ENCODE peak calls at places on chromosomes 7 and 10, in six cellular contexts. One of them, this sample, is unnamed. For H3K4me1, the result is how much of the 10 kb centered on the place peaks cover.

GRCh38 chr7:33716581-33717477 is 188.5 kb upstream of the BMPER start:
- DNase-seq in MM.1S: peak
- DNase-seq in lower lobe of right lung: no peak
- DNase-seq in transverse colon: no peak
- DNase-seq in stomach: no peak
- DNase-seq in A549: peak
- DNase-seq in this sample: no peak

GRCh38 chr7:74306737-74307469 is 17.7 kb downstream of the CLIP2 start:
- DNase-seq in MM.1S: no peak
- DNase-seq in lower lobe of right lung: no peak
- DNase-seq in transverse colon: peak
- DNase-seq in stomach: peak
- DNase-seq in A549: no peak
- DNase-seq in this sample: no peak

GRCh38 chr7:4755045-4755444 is 20.4 kb upstream of the AP5Z1 start:
- DNase-seq in MM.1S: no peak
- DNase-seq in lower lobe of right lung: no peak
- DNase-seq in transverse colon: no peak
- DNase-seq in stomach: no peak
- DNase-seq in A549: no peak
- DNase-seq in this sample: no peak

GRCh38 chr7:101119876-101120275 is 7.0 kb upstream of the SERPINE1 start:
- DNase-seq in MM.1S: no peak
- DNase-seq in lower lobe of right lung: no peak
- DNase-seq in transverse colon: no peak
- DNase-seq in stomach: no peak
- DNase-seq in A549: no peak
- DNase-seq in this sample: no peak

GRCh38 chr10:79331709-79332108 is 15.6 kb upstream of the PPIF start:
- DNase-seq in MM.1S: no peak
- DNase-seq in lower lobe of right lung: peak
- DNase-seq in transverse colon: no peak
- DNase-seq in stomach: no peak
- DNase-seq in A549: peak
- DNase-seq in this sample: no peak

GRCh38 chr7:30851651-30852359 is 59.8 kb upstream of the AQP1 start:
- DNase-seq in MM.1S: no peak
- DNase-seq in lower lobe of right lung: no peak
- DNase-seq in transverse colon: no peak
- DNase-seq in stomach: no peak
- DNase-seq in A549: no peak
- DNase-seq in this sample: peak

GRCh38 chr7:5215313-5215712 is 25.3 kb downstream of the WIPI2 start:
- DNase-seq in MM.1S: no peak
- DNase-seq in lower lobe of right lung: no peak
- DNase-seq in transverse colon: no peak
- DNase-seq in stomach: no peak
- DNase-seq in A549: no peak
- DNase-seq in this sample: no peak

GRCh38 chr7:322111-322671 is 32.2 kb downstream of the FOXL3 start:
- DNase-seq in MM.1S: peak
- DNase-seq in lower lobe of right lung: peak
- DNase-seq in transverse colon: peak
- DNase-seq in stomach: peak
- DNase-seq in A549: peak
- DNase-seq in this sample: no peak

GRCh38 chr10:99993994-99994689 is 15.6 kb downstream of the DNMBP start:
- DNase-seq in MM.1S: no peak
- DNase-seq in lower lobe of right lung: peak
- DNase-seq in transverse colon: peak
- DNase-seq in stomach: peak
- DNase-seq in A549: no peak
- DNase-seq in this sample: peak

GRCh38 chr10:89869180-89869579 is 167.8 kb downstream of the KIF20B start:
- DNase-seq in MM.1S: no peak
- DNase-seq in lower lobe of right lung: no peak
- DNase-seq in transverse colon: no peak
- DNase-seq in stomach: no peak
- DNase-seq in A549: no peak
- DNase-seq in this sample: no peak

GRCh38 chr10:43040482-43041256 is 36.2 kb upstream of the RET start:
- DNase-seq in MM.1S: no peak
- DNase-seq in lower lobe of right lung: peak
- DNase-seq in transverse colon: no peak
- DNase-seq in stomach: peak
- DNase-seq in A549: no peak
- DNase-seq in this sample: no peak

GRCh38 chr10:110852897-110853296 is 18.8 kb upstream of the PDCD4 start:
- DNase-seq in MM.1S: no peak
- DNase-seq in lower lobe of right lung: no peak
- DNase-seq in transverse colon: no peak
- DNase-seq in stomach: no peak
- DNase-seq in A549: no peak
- DNase-seq in this sample: no peak

GRCh38 chr10:47027812-47028260 is 116.6 kb downstream of the PTPN20 start:
- DNase-seq in MM.1S: no peak
- DNase-seq in lower lobe of right lung: no peak
- DNase-seq in transverse colon: no peak
- DNase-seq in stomach: peak
- DNase-seq in A549: no peak
- DNase-seq in this sample: peak

GRCh38 chr10:63346015-63346441 is 119.7 kb downstream of the JMJD1C start:
- DNase-seq in MM.1S: no peak
- DNase-seq in lower lobe of right lung: no peak
- DNase-seq in transverse colon: no peak
- DNase-seq in stomach: no peak
- DNase-seq in A549: peak
- DNase-seq in this sample: no peak

DNA sequence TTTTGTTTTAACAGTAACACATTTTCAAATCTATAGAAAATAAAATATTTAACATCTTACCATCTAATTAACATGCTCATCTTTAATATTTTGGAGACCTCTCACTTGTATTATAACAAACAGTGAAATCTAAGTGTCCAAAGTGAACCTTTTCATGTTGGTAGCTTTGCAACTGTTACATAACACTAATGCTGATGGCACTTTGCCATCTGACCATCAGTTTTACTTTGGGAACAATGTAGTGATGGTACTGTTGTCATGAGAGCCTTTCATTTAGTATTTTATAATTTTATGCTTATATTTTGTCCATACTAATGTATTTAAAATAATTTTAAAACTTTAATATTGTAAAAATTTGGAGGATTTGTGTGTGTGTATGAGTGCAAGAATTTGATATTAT is 1017.0 kb upstream of the KCND2 start:
- DNase-seq in MM.1S: no peak
- DNase-seq in lower lobe of right lung: no peak
- DNase-seq in transverse colon: no peak
- DNase-seq in stomach: no peak
- DNase-seq in A549: no peak
- DNase-seq in this sample: no peak
- TF ChIP-seq CTCF in MM.1S: no peak
- TF ChIP-seq CTCF in lower lobe of right lung: no peak
- TF ChIP-seq CTCF in transverse colon: no peak
- TF ChIP-seq CTCF in stomach: no peak
- TF ChIP-seq CTCF in A549: no peak
- TF ChIP-seq CTCF in this sample: no peak

GRCh38 chr7:90384433-90384832 is 18.8 kb upstream of the CLDN12 start:
- DNase-seq in MM.1S: no peak
- DNase-seq in lower lobe of right lung: no peak
- DNase-seq in transverse colon: no peak
- DNase-seq in stomach: no peak
- DNase-seq in A549: no peak
- DNase-seq in this sample: no peak
- H3K4me1 ChIP-seq in MM.1S: under half
- H3K4me1 ChIP-seq in lower lobe of right lung: under half
- H3K4me1 ChIP-seq in transverse colon: under half
- H3K4me1 ChIP-seq in stomach: under half
- H3K4me1 ChIP-seq in A549: under half
- H3K4me1 ChIP-seq in this sample: under half

GRCh38 chr7:75968561-75969001 is 25.8 kb downstream of the TMEM120A start:
- DNase-seq in MM.1S: no peak
- DNase-seq in lower lobe of right lung: no peak
- DNase-seq in transverse colon: no peak
- DNase-seq in stomach: no peak
- DNase-seq in A549: no peak
- DNase-seq in this sample: peak

GRCh38 chr7:75967573-75967997 is 26.8 kb downstream of the TMEM120A start:
- DNase-seq in MM.1S: no peak
- DNase-seq in lower lobe of right lung: no peak
- DNase-seq in transverse colon: no peak
- DNase-seq in stomach: no peak
- DNase-seq in A549: no peak
- DNase-seq in this sample: no peak

GRCh38 chr7:75969182-75969581 is 25.2 kb downstream of the TMEM120A start:
- DNase-seq in MM.1S: no peak
- DNase-seq in lower lobe of right lung: no peak
- DNase-seq in transverse colon: no peak
- DNase-seq in stomach: no peak
- DNase-seq in A549: no peak
- DNase-seq in this sample: no peak

GRCh38 chr7:75967055-75967454 is 27.3 kb downstream of the TMEM120A start:
- DNase-seq in MM.1S: no peak
- DNase-seq in lower lobe of right lung: no peak
- DNase-seq in transverse colon: no peak
- DNase-seq in stomach: no peak
- DNase-seq in A549: no peak
- DNase-seq in this sample: no peak

GRCh38 chr7:75968012-75968411 is 26.4 kb downstream of the TMEM120A start:
- DNase-seq in MM.1S: no peak
- DNase-seq in lower lobe of right lung: no peak
- DNase-seq in transverse colon: no peak
- DNase-seq in stomach: no peak
- DNase-seq in A549: no peak
- DNase-seq in this sample: no peak
- H3K27ac ChIP-seq in MM.1S: no peak
- H3K27ac ChIP-seq in lower lobe of right lung: peak
- H3K27ac ChIP-seq in transverse colon: peak
- H3K27ac ChIP-seq in stomach: peak
- H3K27ac ChIP-seq in A549: no peak
- H3K27ac ChIP-seq in this sample: peak

GRCh38 chr7:129829677-129830631 is 122.8 kb downstream of the UBE2H start:
- DNase-seq in MM.1S: peak
- DNase-seq in lower lobe of right lung: peak
- DNase-seq in transverse colon: peak
- DNase-seq in stomach: peak
- DNase-seq in A549: peak
- DNase-seq in this sample: peak
- TF ChIP-seq CTCF in MM.1S: peak
- TF ChIP-seq CTCF in lower lobe of right lung: peak
- TF ChIP-seq CTCF in transverse colon: peak
- TF ChIP-seq CTCF in stomach: peak
- TF ChIP-seq CTCF in A549: peak
- TF ChIP-seq CTCF in this sample: peak

GRCh38 chr10:31926765-31927596 is 1.6 kb downstream of the ARHGAP12 start:
- DNase-seq in MM.1S: no peak
- DNase-seq in lower lobe of right lung: no peak
- DNase-seq in transverse colon: no peak
- DNase-seq in stomach: no peak
- DNase-seq in A549: peak
- DNase-seq in this sample: no peak
- H3K4me1 ChIP-seq in MM.1S: under half
- H3K4me1 ChIP-seq in lower lobe of right lung: under half
- H3K4me1 ChIP-seq in transverse colon: under half
- H3K4me1 ChIP-seq in stomach: under half
- H3K4me1 ChIP-seq in A549: under half
- H3K4me1 ChIP-seq in this sample: under half

GRCh38 chr10:103969436-103969835 is 2.5 kb downstream of the SLK start:
- DNase-seq in MM.1S: no peak
- DNase-seq in lower lobe of right lung: no peak
- DNase-seq in transverse colon: no peak
- DNase-seq in stomach: no peak
- DNase-seq in A549: no peak
- DNase-seq in this sample: no peak
- H3K27ac ChIP-seq in MM.1S: no peak
- H3K27ac ChIP-seq in lower lobe of right lung: peak
- H3K27ac ChIP-seq in transverse colon: peak
- H3K27ac ChIP-seq in stomach: peak
- H3K27ac ChIP-seq in A549: peak
- H3K27ac ChIP-seq in this sample: no peak

GRCh38 chr7:47351233-47352154 is 230.4 kb downstream of the TNS3 start:
- DNase-seq in MM.1S: no peak
- DNase-seq in lower lobe of right lung: no peak
- DNase-seq in transverse colon: peak
- DNase-seq in stomach: peak
- DNase-seq in A549: no peak
- DNase-seq in this sample: no peak
- TF ChIP-seq CTCF in MM.1S: no peak
- TF ChIP-seq CTCF in lower lobe of right lung: no peak
- TF ChIP-seq CTCF in transverse colon: no peak
- TF ChIP-seq CTCF in stomach: no peak
- TF ChIP-seq CTCF in A549: no peak
- TF ChIP-seq CTCF in this sample: no peak

GRCh38 chr10:128063736-128064614 is 62.2 kb downstream of the MKI67 start:
- DNase-seq in MM.1S: no peak
- DNase-seq in lower lobe of right lung: peak
- DNase-seq in transverse colon: no peak
- DNase-seq in stomach: no peak
- DNase-seq in A549: no peak
- DNase-seq in this sample: peak
- H3K4me1 ChIP-seq in MM.1S: under half
- H3K4me1 ChIP-seq in lower lobe of right lung: under half
- H3K4me1 ChIP-seq in transverse colon: under half
- H3K4me1 ChIP-seq in stomach: under half
- H3K4me1 ChIP-seq in A549: under half
- H3K4me1 ChIP-seq in this sample: half or more

DNA sequence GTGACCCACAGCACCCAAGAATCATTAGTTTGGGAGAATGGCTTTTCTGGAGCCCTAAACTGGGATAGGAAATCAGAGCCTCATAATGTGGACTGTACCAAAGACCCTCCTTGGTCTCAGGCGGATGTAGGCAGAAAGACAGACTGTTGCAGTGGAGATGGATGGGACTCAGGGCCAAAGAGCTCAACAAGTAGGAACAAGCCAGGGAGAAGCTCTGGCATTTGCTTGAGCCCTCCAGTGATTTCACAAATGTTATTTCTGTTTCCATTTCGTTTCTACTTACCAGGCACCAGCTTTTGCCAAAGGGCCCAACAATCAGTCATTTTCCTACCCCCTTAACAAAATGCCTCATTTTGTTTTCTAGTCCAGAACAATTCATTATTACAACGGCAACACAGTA is 762.7 kb downstream of the KCNMA1 start:
- DNase-seq in MM.1S: no peak
- DNase-seq in lower lobe of right lung: no peak
- DNase-seq in transverse colon: no peak
- DNase-seq in stomach: no peak
- DNase-seq in A549: no peak
- DNase-seq in this sample: no peak
- H3K27ac ChIP-seq in MM.1S: no peak
- H3K27ac ChIP-seq in lower lobe of right lung: no peak
- H3K27ac ChIP-seq in transverse colon: no peak
- H3K27ac ChIP-seq in stomach: no peak
- H3K27ac ChIP-seq in A549: no peak
- H3K27ac ChIP-seq in this sample: peak